ENCODE peak calls at places on chromosomes 6 and 20, in four cellular contexts. O is PC-3, X is PC-9, M is IMR-90. K is an unnamed sample.

GRCh38 chr6:73667798-73668197 is 14.0 kb upstream of the SLC17A5 start:
- DNase-seq in O (no peak), X (no peak), M (no peak), K (no peak)

GRCh38 chr6:84449220-84449619 is 221.8 kb upstream of the CEP162 start:
- DNase-seq in O (no peak), X (no peak), M (no peak), K (no peak)

GRCh38 chr6:108294787-108295625 is at the start of gene AFG1L:
- DNase-seq in O (peak; percentile 71), X (peak; percentile 84), M (peak; percentile 80), K (peak; percentile 86)

GRCh38 chr6:22447862-22448261 is 121.5 kb upstream of the HDGFL1 start:
- DNase-seq in O (no peak), X (no peak), M (no peak), K (no peak)

GRCh38 chr6:111450087-111450486 is 32.9 kb downstream of the REV3L start:
- DNase-seq in O (no peak), X (no peak), M (no peak), K (no peak)

GRCh38 chr6:98526465-98526864 is 307.9 kb upstream of the POU3F2 start:
- DNase-seq in O (no peak), X (no peak), M (no peak), K (no peak)

GRCh38 chr6:56242343-56242742 is 5.0 kb downstream of the COL21A1 start:
- DNase-seq in O (no peak), X (no peak), M (no peak), K (no peak)

GRCh38 chr20:1964659-1965405 is 29.0 kb downstream of the PDYN start:
- DNase-seq in O (no peak), X (no peak), M (no peak), K (no peak)

GRCh38 chr6:82376636-82377035 is 13.0 kb downstream of the TPBG start:
- DNase-seq in O (no peak), X (no peak), M (no peak), K (no peak)

GRCh38 chr6:137921823-137922222 is 54.8 kb downstream of the TNFAIP3 start:
- DNase-seq in O (no peak), X (no peak), M (no peak), K (no peak)

GRCh38 chr20:63080411-63080810 is 73.6 kb upstream of the BHLHE23 start:
- DNase-seq in O (no peak), X (no peak), M (no peak), K (no peak)

GRCh38 chr20:10653593-10654288 is 20.1 kb downstream of the JAG1 start:
- DNase-seq in O (no peak), X (no peak), M (peak; percentile 94), K (no peak)

GRCh38 chr6:47476794-47477496 is 644 bp upstream of the CD2AP start:
- DNase-seq in O (peak; percentile 14), X (no peak), M (no peak), K (no peak)

GRCh38 chr20:37152284-37152683 is 26.8 kb upstream of the RPN2 start:
- DNase-seq in O (no peak), X (no peak), M (no peak), K (no peak)

GRCh38 chr20:2873747-2874041 is 413 bp downstream of the PTPRA start:
- DNase-seq in O (peak; percentile 12), X (no peak), M (peak; percentile 28), K (no peak)

GRCh38 chr20:15799871-15800270 is 773.4 kb downstream of the KIF16B start:
- DNase-seq in O (peak; percentile 79), X (peak; percentile 37), M (peak; percentile 0), K (no peak)

GRCh38 chr20:2451939-2452732 is 18.5 kb downstream of the SNRPB start:
- DNase-seq in O (peak; percentile 83), X (peak; percentile 47), M (peak; percentile 62), K (peak; percentile 54)

GRCh38 chr6:99589290-99589672 is 17.4 kb upstream of the PRDM13 start:
- DNase-seq in O (peak; percentile 5), X (no peak), M (no peak), K (no peak)

DNA sequence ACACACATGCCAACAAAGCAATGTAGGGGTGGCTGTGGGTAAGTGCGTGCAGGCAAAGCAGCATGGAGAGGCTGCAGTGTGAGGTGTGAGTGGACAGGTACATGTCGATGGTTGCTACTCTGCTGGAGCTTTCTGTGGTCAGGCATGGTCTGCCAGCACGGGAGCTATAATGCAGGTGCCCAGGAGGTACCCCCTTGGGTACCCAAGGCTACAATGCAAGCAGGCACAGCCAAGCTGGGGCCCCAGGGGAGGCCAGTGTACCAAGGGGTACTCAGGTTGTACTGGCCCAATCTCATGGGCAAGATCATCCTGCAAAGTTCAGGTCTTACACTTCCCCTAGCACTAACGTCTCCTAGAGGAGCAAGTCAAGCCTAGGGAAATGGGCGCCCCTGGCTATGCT is 58.4 kb upstream of the IRAK1BP1 start:
- DNase-seq in O (no peak), X (no peak), M (no peak), K (no peak)
- H3K27me3 ChIP-seq in O (no peaks in the 10 kb centered on the region), X (no peaks in the 10 kb centered on the region), M (no peaks in the 10 kb centered on the region), K (no peaks in the 10 kb centered on the region)

DNA sequence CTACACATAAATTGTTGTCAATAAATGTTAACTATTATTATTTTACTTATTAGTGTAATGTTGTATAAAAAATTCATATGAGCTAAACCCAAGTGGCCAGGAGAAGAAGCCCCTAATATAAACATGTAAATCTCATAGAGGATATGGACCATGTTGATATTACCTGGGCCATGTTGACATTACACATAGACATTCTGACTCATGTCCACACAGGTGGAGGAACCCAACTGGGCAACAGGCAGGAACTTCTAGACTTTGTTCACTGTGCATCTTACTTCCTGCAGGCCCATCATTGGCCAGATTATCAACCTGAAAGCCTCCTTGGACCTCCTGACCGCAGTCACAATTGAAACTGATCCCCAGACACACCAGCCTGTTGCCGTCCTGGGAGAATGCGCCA is 7.2 kb downstream of the BPIFA2 start:
- DNase-seq in O (no peak), X (peak; percentile 46), M (no peak), K (no peak)
- H3K27me3 ChIP-seq in O (peaks cover 4% of the 10 kb centered on the region), X (no peaks in the 10 kb centered on the region), M (no peaks in the 10 kb centered on the region), K (no peaks in the 10 kb centered on the region)

GRCh38 chr20:38660429-38660828 is 58.8 kb downstream of the ARHGAP40 start:
- DNase-seq in O (no peak), X (no peak), M (no peak), K (no peak)

GRCh38 chr20:38663660-38664059 is 60.6 kb upstream of the SLC32A1 start:
- DNase-seq in O (no peak), X (no peak), M (no peak), K (no peak)

GRCh38 chr20:38657390-38657789 is 55.8 kb downstream of the ARHGAP40 start:
- DNase-seq in O (no peak), X (no peak), M (no peak), K (no peak)

GRCh38 chr20:38659613-38659880 is 57.9 kb downstream of the ARHGAP40 start:
- DNase-seq in O (no peak), X (no peak), M (no peak), K (no peak)

DNA sequence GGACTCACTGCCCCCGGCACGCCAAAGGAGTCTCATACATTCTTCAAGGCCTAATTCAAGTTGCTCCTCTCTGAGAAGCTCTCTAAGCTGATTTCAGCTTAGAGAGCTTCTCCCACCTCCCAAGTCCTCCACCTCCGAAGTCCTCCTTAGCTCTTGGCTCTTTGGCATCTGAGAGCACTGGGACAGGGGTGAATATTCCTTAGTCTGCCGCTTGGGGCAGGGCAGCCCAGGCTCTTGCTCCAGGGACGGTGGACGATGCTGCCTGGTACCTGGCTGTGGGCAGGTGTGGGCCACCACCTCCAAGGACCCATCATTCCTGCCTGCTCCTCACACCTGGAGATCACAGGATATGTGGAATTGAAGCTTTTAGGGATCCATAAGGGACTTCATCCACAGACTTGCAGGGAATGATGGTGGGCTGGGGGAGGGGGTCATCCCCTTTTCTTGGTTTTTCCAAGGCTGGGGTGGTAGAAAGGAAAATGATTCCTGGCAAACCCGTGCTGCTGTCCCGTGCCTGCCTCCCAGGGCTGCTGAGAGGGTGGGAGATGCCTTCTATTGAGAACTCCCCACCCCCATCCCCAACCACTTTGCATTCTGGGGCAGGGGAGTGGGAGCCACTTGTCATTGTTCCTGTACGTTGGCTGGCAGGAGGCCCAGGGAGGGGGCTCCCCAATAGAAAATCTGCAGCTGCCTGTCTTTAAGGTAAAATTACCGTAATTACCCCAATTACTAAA is 57.4 kb downstream of the ARHGAP40 start:
- DNase-seq in O (peak; percentile 58), X (peak; percentile 46), M (no peak), K (no peak)
- H3K27me3 ChIP-seq in O (peaks cover 33% of the 10 kb centered on the region), X (peaks cover 85% of the 10 kb centered on the region), M (peaks cover 3% of the 10 kb centered on the region), K (no peaks in the 10 kb centered on the region)

DNA sequence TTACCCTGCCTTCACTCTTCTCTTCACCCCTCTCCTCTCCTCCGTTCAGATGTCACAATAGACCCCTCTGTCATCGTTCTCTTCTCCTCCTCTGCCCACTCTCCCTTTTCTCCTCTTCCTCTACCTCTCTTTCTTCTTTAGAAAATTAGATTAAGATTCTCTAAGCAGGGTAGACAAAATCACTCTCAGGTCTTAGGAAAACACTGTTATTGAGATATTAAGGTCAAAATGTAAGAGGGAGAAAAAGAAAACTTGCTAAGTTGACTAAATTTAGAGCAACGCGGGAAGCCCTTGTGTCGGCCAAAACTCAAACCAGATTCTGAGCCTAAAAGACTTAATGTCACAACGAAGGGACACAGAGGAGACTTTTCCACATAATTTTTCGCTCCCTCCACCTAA is 22.1 kb upstream of the ZNF184 start:
- DNase-seq in O (no peak), X (no peak), M (no peak), K (no peak)
- H3K27me3 ChIP-seq in O (no peaks in the 10 kb centered on the region), X (no peaks in the 10 kb centered on the region), M (no peaks in the 10 kb centered on the region), K (peaks cover 2% of the 10 kb centered on the region)

GRCh38 chr6:170293411-170293844 is 2.5 kb upstream of the DLL1 start:
- DNase-seq in O (no peak), X (no peak), M (no peak), K (no peak)
- H3K27me3 ChIP-seq in O (peaks cover 50% of the 10 kb centered on the region), X (peaks cover 44% of the 10 kb centered on the region), M (peaks cover 83% of the 10 kb centered on the region), K (peaks cover 44% of the 10 kb centered on the region)

DNA sequence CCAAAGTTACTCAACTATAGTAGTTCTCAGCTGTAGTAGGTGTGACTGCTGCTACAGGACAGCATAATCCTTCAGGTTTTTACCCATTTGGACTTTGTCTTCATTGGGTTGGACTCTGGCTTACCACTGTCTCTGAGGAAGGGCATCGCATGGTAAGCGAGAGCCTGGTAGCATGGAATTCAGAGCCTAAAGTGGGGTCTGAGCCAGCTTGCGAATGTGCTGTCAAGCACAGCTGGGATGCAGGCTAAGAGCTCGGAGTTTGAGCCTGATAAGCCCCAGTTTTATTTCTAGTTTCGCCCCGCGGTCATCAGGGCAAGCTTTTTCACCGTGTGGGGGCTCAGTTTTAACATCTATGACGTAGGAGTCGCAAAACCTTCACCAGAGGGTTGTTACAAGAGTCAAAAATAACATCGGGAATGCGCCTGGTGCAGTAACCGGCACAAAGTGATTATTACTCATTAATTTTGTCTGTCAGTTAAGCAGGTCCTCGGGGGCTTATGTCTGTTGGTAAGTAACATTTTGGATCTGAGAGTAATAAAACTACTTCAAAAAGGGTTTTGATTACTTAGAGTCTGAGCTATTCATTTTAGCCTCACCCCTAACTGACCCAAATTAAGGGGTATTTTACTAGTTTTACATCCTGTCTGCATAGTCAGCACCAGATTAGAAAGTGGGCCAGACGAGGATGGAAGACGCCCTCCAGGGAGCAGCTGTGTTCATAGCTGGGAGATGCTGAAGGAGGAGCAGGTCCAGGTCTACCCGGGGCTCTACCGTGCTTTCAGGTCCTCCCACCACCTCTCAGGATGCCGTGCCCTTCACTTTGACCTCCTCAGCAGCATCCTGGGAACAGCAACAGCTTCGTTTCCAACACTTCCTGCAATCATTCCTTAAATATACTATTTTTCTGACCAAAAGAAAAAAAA is 29.8 kb downstream of the SLC22A23 start:
- DNase-seq in O (no peak), X (no peak), M (no peak), K (no peak)
- H3K27me3 ChIP-seq in O (no peaks in the 10 kb centered on the region), X (no peaks in the 10 kb centered on the region), M (peaks cover 41% of the 10 kb centered on the region), K (no peaks in the 10 kb centered on the region)

DNA sequence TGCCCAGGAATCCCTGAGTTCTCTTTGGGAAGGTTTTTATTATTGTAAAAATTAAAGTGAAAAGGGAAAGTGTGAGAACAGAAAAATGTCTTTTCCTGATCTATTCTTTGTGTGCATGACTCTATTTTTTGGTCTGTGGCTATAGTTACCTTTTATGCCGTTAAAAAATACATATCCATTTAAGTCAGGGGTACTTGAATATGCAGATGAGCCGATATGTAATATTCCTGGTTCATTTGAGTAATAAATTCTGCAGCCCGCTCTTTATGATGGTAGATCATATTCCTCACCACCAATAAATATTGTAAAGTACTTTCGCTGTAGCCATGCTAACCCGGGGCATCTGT is 503 bp upstream of the MYT1 start:
- DNase-seq in O (no peak), X (no peak), M (no peak), K (no peak)
- H3K27me3 ChIP-seq in O (peaks cover 83% of the 10 kb centered on the region), X (peaks cover 98% of the 10 kb centered on the region), M (peaks cover 79% of the 10 kb centered on the region), K (peaks cover 15% of the 10 kb centered on the region)